ENCODE peak calls at places on chromosomes 1 and 21, in seven cellular contexts. One of them, this sample, is unnamed.

GRCh38 chr1:68746378-68746777 is 249.5 kb upstream of the DEPDC1 start:
- DNase-seq in NCI-H524: no peak
- DNase-seq in amniotic stem cell: no peak
- DNase-seq in amygdala: no peak
- DNase-seq in lower leg skin: no peak
- DNase-seq in activated gamma-delta T cell: no peak
- DNase-seq in stimulated activated CD8-positive, alpha-beta memory T cell treated with anti-CD3 and anti-CD28 coated beads, Interleukin-15, amount 100 ng/mL, for 4 hours: no peak
- DNase-seq in this sample: no peak

GRCh38 chr1:1419812-1420653 is 1.0 kb downstream of the ANKRD65 start:
- DNase-seq in amniotic stem cell: no peak
- DNase-seq in NCI-H524: no peak
- DNase-seq in activated gamma-delta T cell: no peak
- DNase-seq in lower leg skin: no peak
- DNase-seq in amygdala: no peak
- DNase-seq in stimulated activated CD8-positive, alpha-beta memory T cell treated with anti-CD3 and anti-CD28 coated beads, Interleukin-15, amount 100 ng/mL, for 4 hours: no peak
- DNase-seq in this sample: no peak

GRCh38 chr1:187383366-187383765 is 554.6 kb downstream of the PLA2G4A start:
- DNase-seq in stimulated activated CD8-positive, alpha-beta memory T cell treated with anti-CD3 and anti-CD28 coated beads, Interleukin-15, amount 100 ng/mL, for 4 hours: no peak
- DNase-seq in lower leg skin: no peak
- DNase-seq in NCI-H524: peak
- DNase-seq in activated gamma-delta T cell: no peak
- DNase-seq in amniotic stem cell: no peak
- DNase-seq in amygdala: no peak
- DNase-seq in this sample: no peak

GRCh38 chr1:169094897-169095569 is 11.5 kb upstream of the ATP1B1 start:
- DNase-seq in activated gamma-delta T cell: no peak
- DNase-seq in amygdala: no peak
- DNase-seq in lower leg skin: no peak
- DNase-seq in NCI-H524: peak
- DNase-seq in stimulated activated CD8-positive, alpha-beta memory T cell treated with anti-CD3 and anti-CD28 coated beads, Interleukin-15, amount 100 ng/mL, for 4 hours: no peak
- DNase-seq in amniotic stem cell: no peak
- DNase-seq in this sample: no peak

GRCh38 chr1:40257313-40257687 is 736 bp upstream of the ZMPSTE24 start:
- DNase-seq in amygdala: no peak
- DNase-seq in activated gamma-delta T cell: no peak
- DNase-seq in amniotic stem cell: peak
- DNase-seq in lower leg skin: peak
- DNase-seq in stimulated activated CD8-positive, alpha-beta memory T cell treated with anti-CD3 and anti-CD28 coated beads, Interleukin-15, amount 100 ng/mL, for 4 hours: no peak
- DNase-seq in NCI-H524: no peak
- DNase-seq in this sample: no peak

GRCh38 chr1:71294178-71294577 is 213.3 kb upstream of the ZRANB2 start:
- DNase-seq in amniotic stem cell: no peak
- DNase-seq in activated gamma-delta T cell: no peak
- DNase-seq in amygdala: no peak
- DNase-seq in lower leg skin: no peak
- DNase-seq in NCI-H524: no peak
- DNase-seq in stimulated activated CD8-positive, alpha-beta memory T cell treated with anti-CD3 and anti-CD28 coated beads, Interleukin-15, amount 100 ng/mL, for 4 hours: no peak
- DNase-seq in this sample: no peak

GRCh38 chr1:105492941-105493340 is 1563.5 kb upstream of the PRMT6 start:
- DNase-seq in NCI-H524: no peak
- DNase-seq in amniotic stem cell: no peak
- DNase-seq in activated gamma-delta T cell: no peak
- DNase-seq in stimulated activated CD8-positive, alpha-beta memory T cell treated with anti-CD3 and anti-CD28 coated beads, Interleukin-15, amount 100 ng/mL, for 4 hours: no peak
- DNase-seq in lower leg skin: no peak
- DNase-seq in amygdala: no peak
- DNase-seq in this sample: peak

GRCh38 chr1:201042663-201043461 is 19.3 kb upstream of the KIF21B start:
- DNase-seq in activated gamma-delta T cell: no peak
- DNase-seq in stimulated activated CD8-positive, alpha-beta memory T cell treated with anti-CD3 and anti-CD28 coated beads, Interleukin-15, amount 100 ng/mL, for 4 hours: no peak
- DNase-seq in amniotic stem cell: peak
- DNase-seq in lower leg skin: peak
- DNase-seq in amygdala: peak
- DNase-seq in NCI-H524: peak
- DNase-seq in this sample: peak

GRCh38 chr1:220908757-220909156 is 29.5 kb downstream of the HLX start:
- DNase-seq in activated gamma-delta T cell: no peak
- DNase-seq in amniotic stem cell: no peak
- DNase-seq in lower leg skin: no peak
- DNase-seq in amygdala: no peak
- DNase-seq in NCI-H524: no peak
- DNase-seq in stimulated activated CD8-positive, alpha-beta memory T cell treated with anti-CD3 and anti-CD28 coated beads, Interleukin-15, amount 100 ng/mL, for 4 hours: no peak
- DNase-seq in this sample: peak

GRCh38 chr1:205030916-205031315 is 12.1 kb upstream of the CNTN2 start:
- DNase-seq in NCI-H524: peak
- DNase-seq in activated gamma-delta T cell: no peak
- DNase-seq in amygdala: no peak
- DNase-seq in lower leg skin: no peak
- DNase-seq in amniotic stem cell: no peak
- DNase-seq in stimulated activated CD8-positive, alpha-beta memory T cell treated with anti-CD3 and anti-CD28 coated beads, Interleukin-15, amount 100 ng/mL, for 4 hours: no peak
- DNase-seq in this sample: no peak

GRCh38 chr1:222171005-222171404 is 376.9 kb downstream of the HHIPL2 start:
- DNase-seq in lower leg skin: no peak
- DNase-seq in activated gamma-delta T cell: no peak
- DNase-seq in amygdala: no peak
- DNase-seq in amniotic stem cell: peak
- DNase-seq in NCI-H524: no peak
- DNase-seq in stimulated activated CD8-positive, alpha-beta memory T cell treated with anti-CD3 and anti-CD28 coated beads, Interleukin-15, amount 100 ng/mL, for 4 hours: no peak
- DNase-seq in this sample: peak

GRCh38 chr1:212651521-212651920 is 43.0 kb downstream of the ATF3 start:
- DNase-seq in amygdala: no peak
- DNase-seq in amniotic stem cell: no peak
- DNase-seq in NCI-H524: no peak
- DNase-seq in lower leg skin: no peak
- DNase-seq in stimulated activated CD8-positive, alpha-beta memory T cell treated with anti-CD3 and anti-CD28 coated beads, Interleukin-15, amount 100 ng/mL, for 4 hours: no peak
- DNase-seq in activated gamma-delta T cell: no peak
- DNase-seq in this sample: no peak

GRCh38 chr1:183841950-183842816 is 37.3 kb downstream of the RGL1 start:
- DNase-seq in NCI-H524: no peak
- DNase-seq in amniotic stem cell: peak
- DNase-seq in lower leg skin: peak
- DNase-seq in activated gamma-delta T cell: no peak
- DNase-seq in amygdala: no peak
- DNase-seq in stimulated activated CD8-positive, alpha-beta memory T cell treated with anti-CD3 and anti-CD28 coated beads, Interleukin-15, amount 100 ng/mL, for 4 hours: no peak
- DNase-seq in this sample: peak

GRCh38 chr1:193703101-193703500 is 516.7 kb upstream of the B3GALT2 start:
- DNase-seq in lower leg skin: no peak
- DNase-seq in amygdala: no peak
- DNase-seq in stimulated activated CD8-positive, alpha-beta memory T cell treated with anti-CD3 and anti-CD28 coated beads, Interleukin-15, amount 100 ng/mL, for 4 hours: no peak
- DNase-seq in NCI-H524: no peak
- DNase-seq in activated gamma-delta T cell: no peak
- DNase-seq in amniotic stem cell: no peak
- DNase-seq in this sample: no peak

GRCh38 chr21:43305336-43305665 is 121.6 kb downstream of the SIK1 start:
- DNase-seq in activated gamma-delta T cell: no peak
- DNase-seq in lower leg skin: no peak
- DNase-seq in amygdala: no peak
- DNase-seq in NCI-H524: no peak
- DNase-seq in amniotic stem cell: no peak
- DNase-seq in stimulated activated CD8-positive, alpha-beta memory T cell treated with anti-CD3 and anti-CD28 coated beads, Interleukin-15, amount 100 ng/mL, for 4 hours: no peak
- DNase-seq in this sample: no peak

GRCh38 chr21:28333455-28334108 is 659.1 kb downstream of the LTN1 start:
- DNase-seq in activated gamma-delta T cell: no peak
- DNase-seq in stimulated activated CD8-positive, alpha-beta memory T cell treated with anti-CD3 and anti-CD28 coated beads, Interleukin-15, amount 100 ng/mL, for 4 hours: no peak
- DNase-seq in NCI-H524: no peak
- DNase-seq in amniotic stem cell: no peak
- DNase-seq in lower leg skin: no peak
- DNase-seq in amygdala: no peak
- DNase-seq in this sample: no peak

GRCh38 chr1:228472655-228473054 is 14.5 kb upstream of the RNF187 start:
- DNase-seq in amygdala: no peak
- DNase-seq in lower leg skin: no peak
- DNase-seq in stimulated activated CD8-positive, alpha-beta memory T cell treated with anti-CD3 and anti-CD28 coated beads, Interleukin-15, amount 100 ng/mL, for 4 hours: no peak
- DNase-seq in NCI-H524: no peak
- DNase-seq in amniotic stem cell: no peak
- DNase-seq in activated gamma-delta T cell: no peak
- DNase-seq in this sample: no peak

GRCh38 chr1:201192478-201192804 is 1.8 kb downstream of the IGFN1 start:
- DNase-seq in amniotic stem cell: no peak
- DNase-seq in lower leg skin: no peak
- DNase-seq in activated gamma-delta T cell: no peak
- DNase-seq in stimulated activated CD8-positive, alpha-beta memory T cell treated with anti-CD3 and anti-CD28 coated beads, Interleukin-15, amount 100 ng/mL, for 4 hours: no peak
- DNase-seq in NCI-H524: no peak
- DNase-seq in amygdala: peak
- DNase-seq in this sample: no peak

GRCh38 chr1:50981741-50982140 is 11.7 kb downstream of the CDKN2C start:
- DNase-seq in stimulated activated CD8-positive, alpha-beta memory T cell treated with anti-CD3 and anti-CD28 coated beads, Interleukin-15, amount 100 ng/mL, for 4 hours: no peak
- DNase-seq in lower leg skin: no peak
- DNase-seq in amniotic stem cell: no peak
- DNase-seq in NCI-H524: peak
- DNase-seq in activated gamma-delta T cell: no peak
- DNase-seq in amygdala: no peak
- DNase-seq in this sample: no peak

GRCh38 chr1:229048896-229049295 is 222.0 kb upstream of the RAB4A start:
- DNase-seq in amniotic stem cell: no peak
- DNase-seq in NCI-H524: no peak
- DNase-seq in amygdala: no peak
- DNase-seq in lower leg skin: no peak
- DNase-seq in stimulated activated CD8-positive, alpha-beta memory T cell treated with anti-CD3 and anti-CD28 coated beads, Interleukin-15, amount 100 ng/mL, for 4 hours: no peak
- DNase-seq in activated gamma-delta T cell: no peak
- DNase-seq in this sample: no peak

GRCh38 chr1:85315789-85316188 is 39.4 kb upstream of the BCL10 start:
- DNase-seq in NCI-H524: no peak
- DNase-seq in stimulated activated CD8-positive, alpha-beta memory T cell treated with anti-CD3 and anti-CD28 coated beads, Interleukin-15, amount 100 ng/mL, for 4 hours: no peak
- DNase-seq in lower leg skin: no peak
- DNase-seq in amygdala: no peak
- DNase-seq in amniotic stem cell: no peak
- DNase-seq in activated gamma-delta T cell: no peak
- DNase-seq in this sample: no peak

GRCh38 chr1:16081636-16082035 is 8.2 kb upstream of the FAM131C start:
- DNase-seq in amniotic stem cell: no peak
- DNase-seq in stimulated activated CD8-positive, alpha-beta memory T cell treated with anti-CD3 and anti-CD28 coated beads, Interleukin-15, amount 100 ng/mL, for 4 hours: no peak
- DNase-seq in lower leg skin: no peak
- DNase-seq in activated gamma-delta T cell: no peak
- DNase-seq in amygdala: no peak
- DNase-seq in NCI-H524: no peak
- DNase-seq in this sample: no peak

GRCh38 chr1:10471411-10472219 is 714 bp downstream of the DFFA start:
- DNase-seq in activated gamma-delta T cell: no peak
- DNase-seq in amniotic stem cell: no peak
- DNase-seq in lower leg skin: no peak
- DNase-seq in NCI-H524: no peak
- DNase-seq in stimulated activated CD8-positive, alpha-beta memory T cell treated with anti-CD3 and anti-CD28 coated beads, Interleukin-15, amount 100 ng/mL, for 4 hours: no peak
- DNase-seq in amygdala: no peak
- DNase-seq in this sample: no peak

GRCh38 chr1:155218854-155219591 is 10.5 kb downstream of the MTX1 start:
- DNase-seq in NCI-H524: peak
- DNase-seq in activated gamma-delta T cell: no peak
- DNase-seq in amygdala: peak
- DNase-seq in lower leg skin: peak
- DNase-seq in stimulated activated CD8-positive, alpha-beta memory T cell treated with anti-CD3 and anti-CD28 coated beads, Interleukin-15, amount 100 ng/mL, for 4 hours: no peak
- DNase-seq in amniotic stem cell: no peak
- DNase-seq in this sample: no peak

GRCh38 chr1:32066489-32066873 is 6.3 kb upstream of the TMEM39B start:
- DNase-seq in amygdala: peak
- DNase-seq in NCI-H524: no peak
- DNase-seq in stimulated activated CD8-positive, alpha-beta memory T cell treated with anti-CD3 and anti-CD28 coated beads, Interleukin-15, amount 100 ng/mL, for 4 hours: no peak
- DNase-seq in lower leg skin: peak
- DNase-seq in amniotic stem cell: no peak
- DNase-seq in activated gamma-delta T cell: no peak
- DNase-seq in this sample: peak

GRCh38 chr21:37263827-37264226 is 3.3 kb downstream of the VPS26C start:
- DNase-seq in amniotic stem cell: no peak
- DNase-seq in amygdala: no peak
- DNase-seq in NCI-H524: no peak
- DNase-seq in stimulated activated CD8-positive, alpha-beta memory T cell treated with anti-CD3 and anti-CD28 coated beads, Interleukin-15, amount 100 ng/mL, for 4 hours: no peak
- DNase-seq in activated gamma-delta T cell: no peak
- DNase-seq in lower leg skin: no peak
- DNase-seq in this sample: no peak

GRCh38 chr1:59329412-59330053 is 32.6 kb downstream of the FGGY start:
- DNase-seq in activated gamma-delta T cell: no peak
- DNase-seq in amygdala: no peak
- DNase-seq in lower leg skin: peak
- DNase-seq in NCI-H524: no peak
- DNase-seq in stimulated activated CD8-positive, alpha-beta memory T cell treated with anti-CD3 and anti-CD28 coated beads, Interleukin-15, amount 100 ng/mL, for 4 hours: no peak
- DNase-seq in amniotic stem cell: no peak
- DNase-seq in this sample: no peak

GRCh38 chr1:199083680-199084079 is 444.8 kb downstream of the PTPRC start:
- DNase-seq in lower leg skin: no peak
- DNase-seq in amniotic stem cell: no peak
- DNase-seq in stimulated activated CD8-positive, alpha-beta memory T cell treated with anti-CD3 and anti-CD28 coated beads, Interleukin-15, amount 100 ng/mL, for 4 hours: no peak
- DNase-seq in NCI-H524: no peak
- DNase-seq in amygdala: peak
- DNase-seq in activated gamma-delta T cell: no peak
- DNase-seq in this sample: no peak

GRCh38 chr1:55062801-55063561 is 23.6 kb downstream of the PCSK9 start:
- DNase-seq in amniotic stem cell: no peak
- DNase-seq in NCI-H524: peak
- DNase-seq in stimulated activated CD8-positive, alpha-beta memory T cell treated with anti-CD3 and anti-CD28 coated beads, Interleukin-15, amount 100 ng/mL, for 4 hours: no peak
- DNase-seq in lower leg skin: no peak
- DNase-seq in activated gamma-delta T cell: no peak
- DNase-seq in amygdala: no peak
- DNase-seq in this sample: no peak

GRCh38 chr1:112359961-112360767 is 35.9 kb upstream of the CTTNBP2NL start:
- DNase-seq in amygdala: no peak
- DNase-seq in activated gamma-delta T cell: no peak
- DNase-seq in NCI-H524: no peak
- DNase-seq in stimulated activated CD8-positive, alpha-beta memory T cell treated with anti-CD3 and anti-CD28 coated beads, Interleukin-15, amount 100 ng/mL, for 4 hours: no peak
- DNase-seq in amniotic stem cell: no peak
- DNase-seq in lower leg skin: peak
- DNase-seq in this sample: peak

This sample was measured in fibroblast of the conjunctiva.